ENCODE peak calls at places on chromosomes 11 and 22, in seven cellular contexts. D is fibroblast of lung, E is endothelial cell of umbilical vein, I is IMR-90, W is neural progenitor cell, F is K562, P is mammary epithelial cell. O is an unnamed sample.

GRCh38 chr22:25903294-25903693 is 161.3 kb downstream of the MYO18B start:
- DNase-seq in E (no peak), W (peak; percentile 66), I (no peak), D (no peak), F (peak; percentile 42), P (no peak), O (no peak)

GRCh38 chr11:63918576-63919171 is 1.7 kb upstream of the RCOR2 start:
- DNase-seq in P (no peak), W (peak; percentile 84), F (peak; percentile 42), I (no peak), D (no peak), E (no peak), O (no peak)

GRCh38 chr22:46300491-46300890 is 3.8 kb downstream of the GTSE1 start:
- DNase-seq in W (no peak), I (no peak), P (no peak), D (no peak), F (no peak), E (no peak), O (no peak)

GRCh38 chr11:78256962-78257361 is 68.2 kb downstream of the USP35 start:
- DNase-seq in E (peak; percentile 91), F (peak; percentile 75), P (no peak), I (peak; percentile 92), W (no peak), D (peak; percentile 93), O (no peak)

GRCh38 chr11:108115495-108116140 is 5.7 kb upstream of the ACAT1 start:
- DNase-seq in W (peak; percentile 62), E (peak; percentile 93), D (peak; percentile 87), P (peak; percentile 86), I (peak; percentile 89), F (no peak), O (peak; percentile 9)

GRCh38 chr11:69636512-69636866 is 4.5 kb upstream of the CCND1 start:
- DNase-seq in I (peak; percentile 90), E (peak; percentile 66), F (no peak), P (no peak), W (peak; percentile 93), D (peak; percentile 91), O (no peak)

GRCh38 chr11:34147581-34147980 is 42.2 kb downstream of the NAT10 start:
- DNase-seq in E (no peak), F (no peak), I (no peak), P (no peak), W (no peak), D (no peak), O (no peak)

GRCh38 chr11:30914143-30914762 is 328.1 kb upstream of the MPPED2 start:
- DNase-seq in I (peak; percentile 48), E (peak; percentile 51), W (peak; percentile 88), P (peak; percentile 40), F (peak; percentile 6), D (peak; percentile 50), O (peak; percentile 23)

GRCh38 chr11:74550991-74551753 is 41.2 kb upstream of the POLD3 start:
- DNase-seq in P (no peak), F (no peak), D (no peak), E (peak; percentile 18), I (no peak), W (no peak), O (no peak)

GRCh38 chr22:27726726-27727449 is 74.7 kb downstream of the MN1 start:
- DNase-seq in W (no peak), F (peak; percentile 90), E (peak; percentile 79), D (peak; percentile 84), I (peak; percentile 34), P (no peak), O (no peak)

GRCh38 chr22:20130739-20131592 is 638 bp upstream of the ZDHHC8 start:
- DNase-seq in F (peak; percentile 98), D (peak; percentile 84), W (peak; percentile 86), I (peak; percentile 61), P (peak; percentile 61), E (peak; percentile 82), O (no peak)

GRCh38 chr11:133133053-133133452 is 399.2 kb downstream of the OPCML start:
- DNase-seq in F (no peak), I (no peak), W (no peak), P (no peak), E (no peak), D (no peak), O (no peak)

GRCh38 chr11:92960886-92961285 is 8.6 kb upstream of the MTNR1B start:
- DNase-seq in E (no peak), F (no peak), I (no peak), P (no peak), W (no peak), D (no peak), O (no peak)

GRCh38 chr22:28181332-28181731 is 262.3 kb upstream of the PITPNB start:
- DNase-seq in I (peak; percentile 8), D (peak; percentile 74), F (no peak), W (no peak), P (no peak), E (peak; percentile 26), O (no peak)

GRCh38 chr22:20031732-20032406 is 11.0 kb downstream of the TANGO2 start:
- DNase-seq in E (no peak), I (no peak), D (no peak), P (peak; percentile 39), W (no peak), F (no peak), O (peak; percentile 76)

GRCh38 chr22:25774575-25775026 is 32.6 kb downstream of the MYO18B start:
- DNase-seq in F (no peak), I (no peak), W (peak; percentile 71), E (no peak), P (no peak), D (no peak), O (peak; percentile 22)

GRCh38 chr22:26502688-26503561 is 9.3 kb downstream of the TFIP11 start:
- DNase-seq in D (peak; percentile 53), I (peak; percentile 51), E (peak; percentile 64), W (peak; percentile 80), F (peak; percentile 31), P (peak; percentile 20), O (peak; percentile 89)

GRCh38 chr11:22337571-22338464 is at the start of gene SLC17A6:
- DNase-seq in P (peak; percentile 31), W (peak; percentile 90), F (peak; percentile 10), D (peak; percentile 40), I (peak; percentile 8), E (peak; percentile 13), O (peak; percentile 4)

GRCh38 chr11:80596291-80596810 is 1155.5 kb upstream of the TENM4 start:
- DNase-seq in I (peak; percentile 4), D (peak; percentile 30), P (no peak), E (no peak), W (no peak), F (no peak), O (no peak)

GRCh38 chr11:101428918-101429317 is 154.9 kb downstream of the TRPC6 start:
- DNase-seq in D (peak; percentile 14), P (peak; percentile 30), E (no peak), F (no peak), I (peak; percentile 54), W (peak; percentile 57), O (peak; percentile 48)

GRCh38 chr22:32396746-32397145 is 15.3 kb downstream of the RTCB start:
- DNase-seq in F (no peak), P (no peak), I (no peak), D (peak; percentile 13), E (no peak), W (no peak), O (no peak)

GRCh38 chr11:20617346-20617745 is 17.9 kb downstream of the SLC6A5 start:
- DNase-seq in E (no peak), W (no peak), F (no peak), P (no peak), I (no peak), D (no peak), O (no peak)

GRCh38 chr11:65329944-65330403 is 3.7 kb upstream of the DPF2 start:
- DNase-seq in E (peak; percentile 88), W (peak; percentile 97), F (peak; percentile 74), D (peak; percentile 82), P (peak; percentile 64), I (peak; percentile 92), O (peak; percentile 96)

DNA sequence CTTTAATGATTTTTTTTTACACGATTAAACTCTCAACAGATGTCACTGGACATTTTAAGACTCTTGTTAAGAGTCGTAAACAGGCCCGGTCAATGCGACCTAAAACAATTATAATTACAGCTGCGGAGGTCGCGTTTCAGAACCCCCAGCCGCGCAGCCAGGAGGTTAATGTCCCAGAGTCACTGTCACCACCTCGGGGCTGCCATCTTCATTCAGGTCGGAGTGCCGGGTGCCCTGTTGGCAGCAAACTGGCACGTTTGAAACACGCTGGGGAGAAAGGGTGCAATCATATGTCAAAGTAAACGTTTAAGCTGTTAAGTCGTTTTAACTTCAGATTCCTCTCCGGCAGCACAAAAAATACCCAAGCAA is 711 bp upstream of the PHF21B start:
- DNase-seq in E (no peak), I (no peak), D (no peak), F (no peak), W (no peak), P (no peak), O (no peak)
- H2AFZ ChIP-seq in E (peak overlapping the region; percentile 87), I (peak overlapping the region; percentile 85), D (no peak overlapping the region), F (no peak overlapping the region), W (peak overlapping the region; percentile 96), P (peak overlapping the region; percentile 79), O (peak overlapping the region; percentile 65)

DNA sequence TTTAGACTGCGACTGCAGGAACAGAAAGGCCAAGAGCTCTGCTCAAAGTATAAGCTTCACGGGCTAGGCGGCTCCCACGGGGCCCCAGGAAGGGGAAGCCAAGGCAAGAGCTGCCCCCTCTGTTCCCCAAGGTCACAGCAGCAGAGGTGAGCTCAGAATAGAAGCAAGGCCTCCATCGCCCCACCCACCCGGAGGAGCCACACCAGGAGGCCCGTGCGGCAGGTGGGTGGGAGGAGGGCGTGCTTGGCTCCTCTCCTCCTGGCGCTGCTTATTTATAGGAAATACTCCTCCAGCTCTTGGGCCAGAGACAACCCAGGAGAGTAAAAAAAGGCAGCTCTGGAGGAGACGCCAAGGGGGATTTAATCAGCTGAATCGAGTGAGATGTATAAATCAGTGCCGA is 87.8 kb downstream of the FEZ1 start:
- DNase-seq in D (no peak), W (no peak), I (no peak), E (no peak), F (no peak), P (no peak), O (no peak)
- H2AFZ ChIP-seq in D (no peak overlapping the region), W (no peak overlapping the region), I (no peak overlapping the region), E (no peak overlapping the region), F (no peak overlapping the region), P (peak overlapping the region; percentile 48), O (no peak overlapping the region)

GRCh38 chr11:8913961-8914660 is 3.1 kb downstream of the AKIP1 start:
- DNase-seq in W (peak; percentile 64), P (peak; percentile 39), F (peak; percentile 53), I (peak; percentile 39), E (peak; percentile 57), D (peak; percentile 54), O (peak; percentile 70)
- H2AFZ ChIP-seq in W (no peak overlapping the region), P (peak overlapping the region; percentile 66), F (peak overlapping the region; percentile 62), I (no peak overlapping the region), E (peak overlapping the region; percentile 9), D (peak overlapping the region; percentile 5), O (peak overlapping the region; percentile 90)

GRCh38 chr22:50199251-50199721 is 1.5 kb upstream of the SELENOO start:
- DNase-seq in P (no peak), E (no peak), F (no peak), D (no peak), I (no peak), W (no peak), O (no peak)

GRCh38 chr22:50202130-50202671 is 1.4 kb downstream of the SELENOO start:
- DNase-seq in P (no peak), E (no peak), W (no peak), D (no peak), I (no peak), F (no peak), O (peak; percentile 50)

GRCh38 chr22:50201191-50202129 is 649 bp downstream of the SELENOO start:
- DNase-seq in P (no peak), I (no peak), E (no peak), D (peak; percentile 13), W (peak; percentile 73), F (peak; percentile 46), O (peak; percentile 35)

GRCh38 chr22:50199836-50200332 is 927 bp upstream of the SELENOO start:
- DNase-seq in I (no peak), P (no peak), E (no peak), D (peak; percentile 14), F (no peak), W (peak; percentile 61), O (peak; percentile 24)

GRCh38 chr22:50200333-50201190 is at the start of gene SELENOO:
- DNase-seq in D (peak; percentile 84), E (peak; percentile 80), W (peak; percentile 94), I (peak; percentile 77), P (peak; percentile 85), F (peak; percentile 98), O (peak; percentile 90)
- H2AFZ ChIP-seq in D (peak within 1 kb of the TSS; percentile 49), E (peak within 1 kb of the TSS; percentile 91), W (peak within 1 kb of the TSS; percentile 74), I (peak within 1 kb of the TSS; percentile 95), P (peak within 1 kb of the TSS; percentile 84), F (peak within 1 kb of the TSS; percentile 76), O (no peak within 1 kb of the TSS)

O was measured in OCI-LY7.